ENCODE peak calls at places on chromosome 16, in seven cellular contexts. S is cardiac fibroblast, F is nephron progenitor cell, E is endothelial cell, Y is MM.1S, J is GM12865, A is AG09309. R is an unnamed sample.

GRCh38 chr16:71351558-71351901 is 7.0 kb upstream of the CALB2 start:
- DNase-seq in S (no peak), F (no peak), E (no peak), Y (no peak), J (no peak), A (no peak), R (no peak)

GRCh38 chr16:4339909-4340308 is 11.2 kb downstream of the PAM16 start:
- DNase-seq in S (peak), F (no peak), E (no peak), Y (no peak), J (no peak), A (no peak), R (no peak)

GRCh38 chr16:3454631-3455147 is 11.2 kb downstream of the NAA60 start:
- DNase-seq in S (no peak), F (no peak), E (no peak), Y (no peak), J (no peak), A (no peak), R (no peak)

GRCh38 chr16:46730126-46730525 is 18.0 kb downstream of the MYLK3 start:
- DNase-seq in S (no peak), F (no peak), E (no peak), Y (no peak), J (no peak), A (no peak), R (no peak)

GRCh38 chr16:64152010-64152767 is 969.7 kb downstream of the CDH11 start:
- DNase-seq in S (no peak), F (no peak), E (no peak), Y (no peak), J (no peak), A (peak), R (no peak)

GRCh38 chr16:70679653-70680494 is 6.0 kb downstream of the MTSS2 start:
- DNase-seq in S (no peak), F (peak), E (peak), Y (no peak), J (no peak), A (no peak), R (peak)

GRCh38 chr16:14193316-14193871 is 122.3 kb downstream of the MRTFB start:
- DNase-seq in S (no peak), F (no peak), E (no peak), Y (peak), J (peak), A (no peak), R (peak)

GRCh38 chr16:56669840-56670639 is 426 bp downstream of the MT1H start:
- DNase-seq in S (no peak), F (no peak), E (no peak), Y (no peak), J (no peak), A (no peak), R (no peak)

GRCh38 chr16:85296859-85297698 is 184.8 kb upstream of the CIBAR2 start:
- DNase-seq in S (peak), F (peak), E (peak), Y (peak), J (peak), A (no peak), R (peak)

GRCh38 chr16:57527610-57528360 is 8.6 kb downstream of the CCDC102A start:
- DNase-seq in S (no peak), F (no peak), E (no peak), Y (no peak), J (no peak), A (no peak), R (no peak)

GRCh38 chr16:69465083-69465721 is 40.8 kb downstream of the CYB5B start:
- DNase-seq in S (peak), F (no peak), E (no peak), Y (no peak), J (peak), A (no peak), R (no peak)
- TF ChIP-seq CTCF in S (no peak), F (no peak), E (no peak), Y (no peak), J (no peak), A (no peak), R (no peak)

GRCh38 chr16:715448-716249 is 731 bp downstream of the METRN start:
- DNase-seq in S (peak), F (peak), E (no peak), Y (no peak), J (no peak), A (no peak), R (peak)
- TF ChIP-seq CTCF in S (no peak), F (no peak), E (no peak), Y (no peak), J (peak), A (peak), R (peak)

DNA sequence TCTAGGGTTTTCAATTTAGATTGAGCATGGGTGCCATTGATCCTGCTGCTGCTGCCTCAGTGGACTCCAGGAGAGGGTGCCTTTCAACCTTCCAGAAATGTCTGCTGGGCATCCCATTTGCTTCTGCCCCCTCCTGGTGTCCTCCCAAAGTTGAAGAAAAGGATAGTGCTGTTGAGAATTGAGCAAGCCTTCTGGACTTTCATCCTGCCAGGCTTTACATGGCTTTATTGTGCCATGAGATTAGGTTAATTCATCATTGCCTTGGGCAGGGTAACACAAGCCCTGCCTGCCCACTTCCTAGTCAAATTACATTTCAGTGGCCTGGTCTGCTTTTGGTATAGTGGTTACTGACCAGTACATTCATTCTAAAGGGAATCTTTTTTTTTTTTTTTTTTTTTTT is 17.9 kb upstream of the TANGO6 start:
- DNase-seq in S (no peak), F (no peak), E (no peak), Y (no peak), J (no peak), A (no peak), R (no peak)
- TF ChIP-seq CTCF in S (no peak), F (no peak), E (no peak), Y (no peak), J (no peak), A (peak), R (no peak)

GRCh38 chr16:77437859-77438258 is 3.0 kb upstream of the ADAMTS18 start:
- DNase-seq in S (no peak), F (no peak), E (no peak), Y (no peak), J (no peak), A (no peak), R (no peak)
- TF ChIP-seq CTCF in S (peak), F (peak), E (no peak), Y (no peak), J (no peak), A (peak), R (no peak)

DNA sequence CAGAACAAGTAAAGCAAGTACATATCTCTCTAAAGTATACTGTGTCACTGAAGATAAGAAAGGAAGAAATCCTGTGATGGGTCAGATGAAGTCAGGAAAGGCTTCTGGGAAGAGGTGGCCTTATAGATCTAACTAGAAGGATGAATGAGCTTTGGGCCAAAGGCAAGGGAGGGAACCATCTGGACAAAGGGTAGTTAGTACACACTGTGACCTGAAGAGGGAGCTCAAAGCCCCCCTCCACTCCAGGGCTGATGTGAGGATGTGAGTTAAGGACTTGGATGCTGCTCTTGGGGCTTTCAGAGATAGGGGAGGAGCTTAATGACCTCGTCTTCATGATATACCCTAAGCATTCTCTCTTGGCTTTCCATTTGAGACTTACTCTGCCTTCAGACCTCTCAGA is 185.3 kb upstream of the CACNG3 start:
- DNase-seq in S (peak), F (peak), E (peak), Y (peak), J (peak), A (no peak), R (peak)
- TF ChIP-seq CTCF in S (no peak), F (peak), E (peak), Y (peak), J (peak), A (peak), R (peak)

GRCh38 chr16:35431829-35432663 is 1972.6 kb downstream of the TP53TG3F start:
- DNase-seq in S (no peak), F (no peak), E (no peak), Y (peak), J (peak), A (no peak), R (no peak)
- TF ChIP-seq CTCF in S (peak), F (peak), E (peak), Y (peak), J (peak), A (peak), R (peak)

GRCh38 chr16:68445458-68445857 is 2.9 kb downstream of the SMPD3 start:
- DNase-seq in S (peak), F (peak), E (peak), Y (peak), J (peak), A (no peak), R (peak)
- TF ChIP-seq CTCF in S (peak), F (peak), E (peak), Y (peak), J (peak), A (peak), R (peak)

R was measured in GM13977.